ENCODE peak calls at places on chromosomes 5 and 9, in five cellular contexts. H is activated B cell treated with CpG ODN at 0.5 μM for 24 hours, Y is ovary, B is left ventricle myocardium inferior, K is nephron progenitor cell. T is an unnamed sample.

GRCh38 chr9:34089311-34089710 is 37.2 kb downstream of the DCAF12 start:
- DNase-seq in H (no peak), Y (no peak), B (no peak), K (no peak), T (no peak)

GRCh38 chr5:24110019-24110615 is 534.7 kb downstream of the CDH10 start:
- DNase-seq in H (no peak), Y (no peak), B (no peak), K (no peak), T (no peak)

GRCh38 chr9:19748278-19749126 is 40.3 kb downstream of the SLC24A2 start:
- DNase-seq in H (no peak), Y (no peak), B (no peak), K (no peak), T (no peak)

GRCh38 chr9:106893088-106893487 is 30.1 kb downstream of the ZNF462 start:
- DNase-seq in H (no peak), Y (no peak), B (no peak), K (no peak), T (no peak)

GRCh38 chr5:38060354-38060753 is 198.0 kb upstream of the EGFLAM start:
- DNase-seq in H (no peak), Y (peak; percentile 66), B (no peak), K (no peak), T (no peak)

GRCh38 chr5:118918232-118918631 is 70.1 kb downstream of the DTWD2 start:
- DNase-seq in H (no peak), Y (no peak), B (no peak), K (no peak), T (no peak)

GRCh38 chr5:36177715-36178556 is 26.0 kb downstream of the SKP2 start:
- DNase-seq in H (no peak), Y (no peak), B (no peak), K (no peak), T (no peak)

GRCh38 chr9:132673355-132673754 is 3.1 kb downstream of the GTF3C4 start:
- DNase-seq in H (no peak), Y (no peak), B (no peak), K (no peak), T (no peak)

GRCh38 chr5:122093415-122093814 is 15.4 kb upstream of the LOX start:
- DNase-seq in H (no peak), Y (no peak), B (no peak), K (no peak), T (no peak)

GRCh38 chr5:175709276-175709781 is 51.5 kb downstream of the HRH2 start:
- DNase-seq in H (no peak), Y (no peak), B (no peak), K (no peak), T (no peak)

GRCh38 chr9:14203366-14204056 is 110.4 kb downstream of the NFIB start:
- DNase-seq in H (no peak), Y (peak; percentile 39), B (peak; percentile 74), K (no peak), T (no peak)

GRCh38 chr5:67773439-67773988 is 442.0 kb upstream of the PIK3R1 start:
- DNase-seq in H (no peak), Y (no peak), B (peak; percentile 26), K (no peak), T (no peak)

GRCh38 chr9:128375865-128376264 is 4.7 kb downstream of the URM1 start:
- DNase-seq in H (no peak), Y (no peak), B (no peak), K (no peak), T (no peak)

GRCh38 chr9:133008824-133009223 is 22.0 kb upstream of the GTF3C5 start:
- DNase-seq in H (no peak), Y (no peak), B (no peak), K (no peak), T (no peak)

GRCh38 chr5:82151217-82151616 is 126.9 kb downstream of the RPS23 start:
- DNase-seq in H (no peak), Y (no peak), B (no peak), K (no peak), T (no peak)

GRCh38 chr5:111172504-111172903 is 51.7 kb upstream of the CAMK4 start:
- DNase-seq in H (no peak), Y (no peak), B (no peak), K (no peak), T (no peak)

GRCh38 chr5:91162534-91163381 is 220.4 kb downstream of the ARRDC3 start:
- DNase-seq in H (no peak), Y (peak; percentile 47), B (peak; percentile 35), K (no peak), T (no peak)

GRCh38 chr5:158154226-158155005 is 295.5 kb upstream of the CLINT1 start:
- DNase-seq in H (no peak), Y (peak; percentile 48), B (no peak), K (no peak), T (no peak)

GRCh38 chr9:31236344-31236743 is 1148.1 kb upstream of the ACO1 start:
- DNase-seq in H (no peak), Y (no peak), B (no peak), K (no peak), T (no peak)

GRCh38 chr9:77800924-77801551 is 152.9 kb upstream of the GNA14 start:
- DNase-seq in H (no peak), Y (no peak), B (no peak), K (no peak), T (no peak)

GRCh38 chr5:179430256-179431175 is 85.3 kb upstream of the ADAMTS2 start:
- DNase-seq in H (no peak), Y (no peak), B (peak; percentile 3), K (no peak), T (no peak)

GRCh38 chr5:158727108-158727507 is 372.6 kb downstream of the EBF1 start:
- DNase-seq in H (no peak), Y (peak; percentile 86), B (no peak), K (no peak), T (no peak)

GRCh38 chr5:111596705-111597104 is 84.4 kb upstream of the STARD4 start:
- DNase-seq in H (no peak), Y (no peak), B (no peak), K (no peak), T (no peak)

GRCh38 chr9:95724253-95724991 is 151.1 kb upstream of the ERCC6L2 start:
- DNase-seq in H (no peak), Y (no peak), B (no peak), K (no peak), T (no peak)

GRCh38 chr9:11443631-11444030 is 830.8 kb upstream of the PTPRD start:
- DNase-seq in H (no peak), Y (no peak), B (no peak), K (no peak), T (no peak)

GRCh38 chr9:134621558-134622110 is 20.0 kb upstream of the COL5A1 start:
- DNase-seq in H (no peak), Y (peak; percentile 6), B (no peak), K (no peak), T (no peak)

GRCh38 chr9:124708070-124708469 is 63.0 kb downstream of the NR6A1 start:
- DNase-seq in H (no peak), Y (no peak), B (no peak), K (no peak), T (no peak)

GRCh38 chr9:124707667-124708066 is 63.4 kb downstream of the NR6A1 start:
- DNase-seq in H (no peak), Y (no peak), B (no peak), K (no peak), T (no peak)

GRCh38 chr9:124706685-124707084 is 64.4 kb downstream of the NR6A1 start:
- DNase-seq in H (no peak), Y (no peak), B (no peak), K (no peak), T (no peak)

GRCh38 chr9:124708633-124709032 is 62.5 kb downstream of the NR6A1 start:
- DNase-seq in H (no peak), Y (no peak), B (no peak), K (no peak), T (no peak)

DNA sequence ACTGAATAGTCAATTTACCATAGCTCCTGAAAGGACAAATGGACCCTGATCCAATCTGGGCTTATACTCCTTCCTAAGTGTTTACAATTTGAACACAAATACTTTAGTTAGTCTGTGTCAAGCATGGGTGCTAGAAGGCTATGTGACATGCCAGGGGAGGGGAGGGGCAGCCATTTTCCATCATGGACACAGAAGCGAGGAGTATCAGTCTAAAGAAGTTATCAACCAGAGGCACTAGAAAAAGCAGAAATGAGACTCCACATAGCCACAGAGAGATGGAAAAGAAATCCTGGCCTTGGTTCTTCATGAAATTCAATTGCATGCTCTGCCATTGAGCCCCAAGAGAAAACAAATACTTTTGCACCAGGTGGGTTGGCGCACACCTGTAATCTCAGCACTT is 61.8 kb downstream of the NR6A1 start:
- DNase-seq in H (no peak), Y (no peak), B (no peak), K (no peak), T (no peak)
- TF ChIP-seq CTCF in H (no peak), Y (no peak), B (no peak), K (no peak), T (no peak)

GRCh38 chr5:151463137-151464029 is 16.0 kb downstream of the SLC36A1 start:
- DNase-seq in H (no peak), Y (no peak), B (no peak), K (peak; percentile 56), T (peak; percentile 12)
- TF ChIP-seq CTCF in H (no peak), Y (no peak), B (peak; percentile 42), K (peak; percentile 62), T (peak; percentile 71)

DNA sequence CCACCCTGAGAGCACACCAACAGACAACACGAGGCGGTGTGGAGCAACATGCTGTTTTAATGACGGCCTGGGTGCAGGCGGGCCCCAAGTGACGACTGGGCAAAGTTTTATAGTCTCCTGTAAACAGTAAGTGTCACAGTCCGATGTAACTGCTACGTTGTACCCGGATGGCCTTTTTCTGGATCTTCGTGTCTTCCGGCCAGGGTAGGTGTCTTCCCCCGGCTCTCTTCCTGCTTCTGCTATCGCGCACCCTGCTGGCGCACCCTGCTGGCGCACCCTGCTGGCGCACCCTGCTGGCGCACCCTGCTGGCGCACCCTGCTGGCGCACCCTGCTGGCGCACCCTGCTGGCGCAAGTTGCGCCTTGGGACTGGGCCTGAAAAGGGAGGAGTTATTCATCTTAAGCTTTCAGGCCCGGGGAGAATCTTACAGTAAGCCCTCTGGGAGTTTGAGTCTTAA is 143.0 kb upstream of the TARS1 start:
- DNase-seq in H (no peak), Y (no peak), B (no peak), K (peak; percentile 4), T (no peak)
- TF ChIP-seq CTCF in H (no peak), Y (no peak), B (no peak), K (peak; percentile 23), T (peak; percentile 19)

GRCh38 chr5:133582971-133583370 is 29.4 kb downstream of the FSTL4 start:
- DNase-seq in H (no peak), Y (no peak), B (no peak), K (no peak), T (no peak)
- TF ChIP-seq CTCF in H (no peak), Y (no peak), B (no peak), K (no peak), T (no peak)

GRCh38 chr9:136343884-136344269 is 16.5 kb downstream of the GPSM1 start:
- DNase-seq in H (no peak), Y (no peak), B (no peak), K (no peak), T (no peak)

GRCh38 chr9:136344544-136345280 is 17.4 kb downstream of the GPSM1 start:
- DNase-seq in H (no peak), Y (no peak), B (no peak), K (no peak), T (no peak)

GRCh38 chr9:136346927-136347465 is 16.5 kb downstream of the DNLZ start:
- DNase-seq in H (no peak), Y (no peak), B (no peak), K (no peak), T (no peak)

GRCh38 chr9:136346157-136346481 is 17.4 kb downstream of the DNLZ start:
- DNase-seq in H (no peak), Y (no peak), B (no peak), K (no peak), T (no peak)

GRCh38 chr9:136345281-136346156 is 18.0 kb downstream of the DNLZ start:
- DNase-seq in H (no peak), Y (no peak), B (peak; percentile 77), K (peak; percentile 74), T (peak; percentile 50)
- TF ChIP-seq CTCF in H (no peak), Y (no peak), B (peak; percentile 68), K (peak; percentile 40), T (peak; percentile 53)